ENCODE peak calls at places on chromosome 2, in seven cellular contexts. L, E, A, H, Y, M and J are unnamed samples.

GRCh38 chr2:120343433-120344105 is 2.4 kb upstream of the INHBB start:
- DNase-seq in A (peak; percentile 54), M (peak; percentile 83), L (peak; percentile 66), E (peak; percentile 94), H (peak; percentile 91), Y (peak; percentile 76), J (peak; percentile 75)

GRCh38 chr2:168416555-168416954 is 39.5 kb upstream of the CERS6 start:
- DNase-seq in L (no peak), Y (no peak), H (no peak), A (no peak), M (no peak), E (no peak), J (no peak)

GRCh38 chr2:67210430-67210829 is 186.7 kb upstream of the ETAA1 start:
- DNase-seq in Y (no peak), E (no peak), L (no peak), A (no peak), M (no peak), H (no peak), J (no peak)

GRCh38 chr2:43109261-43109743 is 117.1 kb downstream of the ZFP36L2 start:
- DNase-seq in H (no peak), L (no peak), A (no peak), M (no peak), Y (no peak), E (no peak), J (no peak)

GRCh38 chr2:216083464-216084279 is 2.0 kb downstream of the TMEM169 start:
- DNase-seq in E (no peak), L (no peak), H (no peak), M (peak; percentile 23), Y (no peak), A (peak; percentile 33), J (no peak)

GRCh38 chr2:224268441-224268840 is 133.5 kb downstream of the FAM124B start:
- DNase-seq in L (no peak), Y (no peak), A (peak; percentile 6), E (peak; percentile 72), M (peak; percentile 87), H (no peak), J (no peak)

GRCh38 chr2:10006248-10007147 is 36.9 kb upstream of the KLF11 start:
- DNase-seq in Y (peak; percentile 50), E (no peak), H (no peak), A (no peak), M (no peak), L (no peak), J (no peak)

GRCh38 chr2:17573085-17573805 is 32.7 kb downstream of the VSNL1 start:
- DNase-seq in M (peak; percentile 47), H (no peak), A (no peak), L (no peak), Y (no peak), E (no peak), J (no peak)

GRCh38 chr2:121210691-121211090 is 74.3 kb downstream of the TFCP2L1 start:
- DNase-seq in E (peak; percentile 55), M (no peak), Y (peak; percentile 72), L (peak; percentile 82), H (no peak), A (peak; percentile 11), J (no peak)

GRCh38 chr2:135820003-135820618 is 16.9 kb downstream of the LCT start:
- DNase-seq in E (no peak), L (no peak), Y (no peak), M (peak; percentile 51), A (no peak), H (no peak), J (no peak)

GRCh38 chr2:188102881-188103280 is 188.8 kb upstream of the GULP1 start:
- DNase-seq in Y (no peak), M (no peak), L (no peak), E (no peak), H (no peak), A (no peak), J (no peak)

GRCh38 chr2:1162768-1163584 is 212.3 kb downstream of the SNTG2 start:
- DNase-seq in L (no peak), E (no peak), H (peak; percentile 20), Y (no peak), A (no peak), M (peak; percentile 42), J (no peak)

GRCh38 chr2:239727776-239728600 is 297.2 kb downstream of the NDUFA10 start:
- DNase-seq in M (no peak), Y (peak; percentile 40), E (no peak), L (no peak), H (no peak), A (no peak), J (no peak)

GRCh38 chr2:174342600-174343342 is 8.0 kb downstream of the SP9 start:
- DNase-seq in A (no peak), H (peak; percentile 16), M (no peak), Y (no peak), L (no peak), E (no peak), J (no peak)

GRCh38 chr2:145631561-145631960 is 1111.6 kb upstream of the ZEB2 start:
- DNase-seq in A (no peak), M (peak; percentile 35), Y (no peak), H (no peak), L (no peak), E (no peak), J (no peak)

GRCh38 chr2:167264380-167264779 is 376.1 kb downstream of the XIRP2 start:
- DNase-seq in A (no peak), L (peak; percentile 36), H (peak; percentile 11), E (no peak), M (peak; percentile 47), Y (no peak), J (no peak)

GRCh38 chr2:70328921-70329561 is 27.2 kb upstream of the FAM136A start:
- DNase-seq in E (peak; percentile 80), M (no peak), L (peak; percentile 87), Y (peak; percentile 87), A (no peak), H (no peak), J (no peak)

GRCh38 chr2:54457326-54458023 is 1.3 kb downstream of the SPTBN1 start:
- DNase-seq in L (no peak), Y (peak; percentile 52), E (peak; percentile 30), A (no peak), H (peak; percentile 34), M (no peak), J (peak; percentile 14)

GRCh38 chr2:141529674-141530073 is 601.1 kb downstream of the LRP1B start:
- DNase-seq in M (no peak), H (no peak), A (no peak), L (no peak), E (no peak), Y (no peak), J (no peak)

GRCh38 chr2:177783835-177784448 is 288.6 kb downstream of the PDE11A start:
- DNase-seq in L (no peak), E (no peak), Y (no peak), M (peak; percentile 92), A (no peak), H (no peak), J (no peak)

GRCh38 chr2:28626891-28627421 is 124.7 kb upstream of the PPP1CB start:
- DNase-seq in H (no peak), L (peak; percentile 34), E (no peak), Y (no peak), M (peak; percentile 65), A (no peak), J (no peak)

GRCh38 chr2:148020036-148020357 is 540 bp downstream of the ORC4 start:
- DNase-seq in Y (no peak), L (no peak), E (no peak), M (no peak), A (no peak), H (no peak), J (no peak)

GRCh38 chr2:74884866-74885265 is 50.9 kb downstream of the HK2 start:
- DNase-seq in A (no peak), H (no peak), E (no peak), L (no peak), M (no peak), Y (no peak), J (no peak)

GRCh38 chr2:74887445-74887951 is 53.6 kb downstream of the HK2 start:
- DNase-seq in H (no peak), L (no peak), E (no peak), Y (no peak), M (peak; percentile 45), A (no peak), J (no peak)

GRCh38 chr2:74886251-74886650 is 52.3 kb downstream of the HK2 start:
- DNase-seq in A (no peak), H (no peak), M (no peak), E (no peak), Y (no peak), L (no peak), J (no peak)

GRCh38 chr2:74887961-74888670 is 54.2 kb downstream of the HK2 start:
- DNase-seq in H (no peak), E (no peak), Y (no peak), A (no peak), L (no peak), M (peak; percentile 36), J (no peak)

DNA sequence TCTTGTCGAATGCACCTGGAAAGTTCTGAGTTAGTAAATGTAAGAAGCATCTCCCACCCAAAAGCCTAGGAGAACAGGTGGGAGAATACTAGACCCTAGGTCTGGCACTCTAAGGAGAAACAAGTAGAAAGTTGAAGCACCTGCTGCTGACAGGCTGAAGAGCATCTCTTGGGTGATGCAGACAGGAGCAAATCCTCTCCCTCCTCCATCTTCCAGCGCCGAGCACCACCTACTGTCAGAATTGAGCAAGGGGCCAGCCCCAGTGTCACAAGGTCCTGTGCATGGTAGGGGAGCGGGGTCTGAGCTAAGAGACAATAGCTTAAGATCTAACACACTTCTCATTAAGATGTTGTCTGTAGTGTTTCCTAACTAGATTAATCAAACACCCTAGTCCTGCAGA is 52.9 kb downstream of the HK2 start:
- DNase-seq in E (no peak), L (no peak), H (no peak), A (no peak), M (no peak), Y (no peak), J (no peak)
- TF ChIP-seq CTCF in E (no peak), L (no peak), H (no peak), A (no peak), M (no peak), Y (no peak), J (no peak)

GRCh38 chr2:171046056-171046560 is 114.6 kb downstream of the TLK1 start:
- DNase-seq in L (no peak), A (no peak), H (no peak), E (no peak), Y (no peak), M (peak; percentile 38), J (no peak)
- TF ChIP-seq CTCF in L (no peak), A (no peak), H (no peak), E (no peak), Y (no peak), M (no peak), J (no peak)

DNA sequence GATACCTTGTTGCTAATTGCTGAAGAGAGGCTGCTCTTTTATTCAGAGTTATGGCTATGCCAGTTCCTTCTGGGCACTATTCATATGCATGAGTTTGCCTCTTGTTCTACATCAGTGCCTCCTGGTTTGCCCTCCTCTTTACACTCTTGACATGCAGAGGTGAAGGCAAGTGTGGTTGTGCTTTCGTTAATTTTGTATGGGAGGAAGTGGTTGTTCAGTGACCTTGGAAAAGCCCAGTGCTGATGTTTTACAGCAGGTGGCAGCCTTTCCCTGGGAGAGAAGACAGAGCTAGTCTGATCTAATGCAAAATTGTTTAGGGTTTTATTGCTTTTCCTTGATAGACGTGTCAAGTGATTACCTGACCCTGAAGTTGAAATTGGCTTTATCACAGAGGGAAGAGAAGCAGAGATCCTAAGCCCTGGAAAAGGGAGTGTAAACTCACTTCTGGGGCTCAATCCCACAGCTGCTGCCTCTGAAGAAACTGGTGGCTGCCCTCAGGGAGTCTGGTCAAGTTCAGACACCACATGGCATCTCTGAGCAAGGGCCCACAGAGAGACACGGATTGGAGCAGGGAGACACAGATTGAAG is 30.5 kb upstream of the VPS54 start:
- DNase-seq in H (peak; percentile 59), E (peak; percentile 78), A (peak; percentile 68), Y (no peak), M (peak; percentile 83), L (peak; percentile 82), J (peak; percentile 23)
- TF ChIP-seq CTCF in H (peak; percentile 33), E (peak; percentile 92), A (peak; percentile 82), Y (peak; percentile 98), M (peak; percentile 94), L (peak; percentile 82), J (peak; percentile 78)

GRCh38 chr2:100252811-100253698 is 69.2 kb downstream of the LONRF2 start:
- DNase-seq in E (no peak), Y (no peak), M (no peak), A (no peak), H (no peak), L (no peak), J (no peak)
- TF ChIP-seq CTCF in E (no peak), Y (no peak), M (no peak), A (no peak), H (no peak), L (no peak), J (no peak)